ENCODE peak calls at places on chromosomes 5 and 9, in seven cellular contexts. One of them, this sample, is unnamed.

GRCh38 chr5:169164481-169164925 is 136.4 kb downstream of the SLIT3 start:
- DNase-seq in GM12892: no peak
- DNase-seq in SK-N-SH: no peak
- DNase-seq in HepG2: no peak
- DNase-seq in H1: peak; percentile 33
- DNase-seq in K562: no peak
- DNase-seq in GM12878: no peak
- DNase-seq in this sample: no peak

GRCh38 chr5:58683567-58683966 is 100.7 kb downstream of the RAB3C start:
- DNase-seq in GM12892: no peak
- DNase-seq in SK-N-SH: no peak
- DNase-seq in HepG2: no peak
- DNase-seq in H1: no peak
- DNase-seq in K562: no peak
- DNase-seq in GM12878: no peak
- DNase-seq in this sample: no peak

GRCh38 chr5:1338196-1338490 is 6.8 kb downstream of the CLPTM1L start:
- DNase-seq in GM12892: no peak
- DNase-seq in SK-N-SH: no peak
- DNase-seq in HepG2: no peak
- DNase-seq in H1: no peak
- DNase-seq in K562: no peak
- DNase-seq in GM12878: no peak
- DNase-seq in this sample: no peak

GRCh38 chr5:109703827-109704226 is 14.1 kb downstream of the MAN2A1 start:
- DNase-seq in GM12892: no peak
- DNase-seq in SK-N-SH: peak; percentile 10
- DNase-seq in HepG2: no peak
- DNase-seq in H1: no peak
- DNase-seq in K562: peak; percentile 83
- DNase-seq in GM12878: no peak
- DNase-seq in this sample: no peak

GRCh38 chr5:3310551-3311340 is 284.9 kb upstream of the IRX1 start:
- DNase-seq in GM12892: no peak
- DNase-seq in SK-N-SH: no peak
- DNase-seq in HepG2: peak; percentile 2
- DNase-seq in H1: no peak
- DNase-seq in K562: no peak
- DNase-seq in GM12878: no peak
- DNase-seq in this sample: no peak

GRCh38 chr5:33537240-33537639 is 96.5 kb downstream of the TARS1 start:
- DNase-seq in GM12892: no peak
- DNase-seq in SK-N-SH: no peak
- DNase-seq in HepG2: no peak
- DNase-seq in H1: no peak
- DNase-seq in K562: no peak
- DNase-seq in GM12878: no peak
- DNase-seq in this sample: no peak

GRCh38 chr9:107637421-107638420 is 148.2 kb upstream of the KLF4 start:
- DNase-seq in GM12892: peak; percentile 33
- DNase-seq in SK-N-SH: peak; percentile 57
- DNase-seq in HepG2: no peak
- DNase-seq in H1: no peak
- DNase-seq in K562: no peak
- DNase-seq in GM12878: no peak
- DNase-seq in this sample: no peak

GRCh38 chr5:112733586-112733985 is 4.1 kb upstream of the APC start:
- DNase-seq in GM12892: no peak
- DNase-seq in SK-N-SH: no peak
- DNase-seq in HepG2: no peak
- DNase-seq in H1: no peak
- DNase-seq in K562: no peak
- DNase-seq in GM12878: no peak
- DNase-seq in this sample: no peak

GRCh38 chr5:6765612-6766525 is 52.6 kb downstream of the TENT4A start:
- DNase-seq in GM12892: peak; percentile 78
- DNase-seq in SK-N-SH: peak; percentile 88
- DNase-seq in HepG2: peak; percentile 43
- DNase-seq in H1: peak; percentile 77
- DNase-seq in K562: peak; percentile 85
- DNase-seq in GM12878: peak; percentile 31
- DNase-seq in this sample: peak; percentile 76

GRCh38 chr9:133830310-133830709 is 92.2 kb upstream of the SARDH start:
- DNase-seq in GM12892: no peak
- DNase-seq in SK-N-SH: no peak
- DNase-seq in HepG2: no peak
- DNase-seq in H1: no peak
- DNase-seq in K562: no peak
- DNase-seq in GM12878: no peak
- DNase-seq in this sample: no peak
- TF ChIP-seq TAF1 in GM12892: no peak
- TF ChIP-seq TAF1 in SK-N-SH: no peak
- TF ChIP-seq TAF1 in HepG2: no peak
- TF ChIP-seq TAF1 in H1: no peak
- TF ChIP-seq TAF1 in K562: no peak
- TF ChIP-seq TAF1 in GM12878: no peak
- TF ChIP-seq TAF1 in this sample: no peak

DNA sequence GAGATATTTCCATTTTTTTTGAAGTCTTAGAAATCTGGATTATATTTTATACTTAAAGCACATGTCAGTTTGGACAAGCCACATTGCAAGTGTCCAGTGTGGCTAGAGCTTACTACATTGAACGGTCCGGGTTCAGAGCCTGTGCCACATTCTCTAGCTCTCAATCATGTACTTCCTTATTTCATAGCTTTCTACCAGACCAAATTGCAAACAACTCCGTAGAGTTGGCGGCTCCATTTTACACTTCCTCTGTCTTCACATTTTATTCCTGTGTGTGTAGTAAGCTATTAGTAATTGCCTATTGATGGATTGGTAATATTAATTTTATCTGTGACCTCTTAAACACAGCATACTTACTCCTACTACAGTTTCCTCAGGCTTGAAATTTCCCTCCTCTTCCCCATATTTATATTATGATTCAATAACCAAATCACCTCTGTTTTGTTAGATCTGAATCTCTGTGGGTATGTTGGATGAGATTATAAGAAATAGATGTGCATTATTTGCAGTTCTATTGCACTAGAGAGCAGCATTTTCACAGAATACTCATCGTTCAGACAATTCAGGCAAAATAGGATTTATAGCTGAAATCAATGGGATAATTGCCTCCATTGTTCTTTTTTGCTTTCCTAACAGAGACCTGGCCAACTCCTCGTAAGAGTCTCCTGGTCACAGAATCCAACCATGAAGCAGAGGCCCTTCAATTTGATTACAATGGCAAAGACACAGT is 29.0 kb upstream of the C9orf72 start:
- DNase-seq in GM12892: no peak
- DNase-seq in SK-N-SH: no peak
- DNase-seq in HepG2: no peak
- DNase-seq in H1: no peak
- DNase-seq in K562: no peak
- DNase-seq in GM12878: no peak
- DNase-seq in this sample: no peak
- TF ChIP-seq TAF1 in GM12892: no peak
- TF ChIP-seq TAF1 in SK-N-SH: no peak
- TF ChIP-seq TAF1 in HepG2: no peak
- TF ChIP-seq TAF1 in H1: no peak
- TF ChIP-seq TAF1 in K562: no peak
- TF ChIP-seq TAF1 in GM12878: no peak
- TF ChIP-seq TAF1 in this sample: no peak

GRCh38 chr5:64769856-64770255 is 1.1 kb downstream of the CWC27 start:
- DNase-seq in GM12892: no peak
- DNase-seq in SK-N-SH: no peak
- DNase-seq in HepG2: no peak
- DNase-seq in H1: no peak
- DNase-seq in K562: no peak
- DNase-seq in GM12878: no peak
- DNase-seq in this sample: no peak

GRCh38 chr5:64768358-64769312 is at the start of the genes CWC27 and SREK1IP1:
- DNase-seq in GM12892: peak; percentile 36
- DNase-seq in SK-N-SH: peak; percentile 75
- DNase-seq in HepG2: peak; percentile 87
- DNase-seq in H1: peak; percentile 69
- DNase-seq in K562: peak; percentile 65
- DNase-seq in GM12878: peak; percentile 79
- DNase-seq in this sample: peak; percentile 51

GRCh38 chr5:64766105-64766504 is 2.4 kb downstream of the SREK1IP1 start:
- DNase-seq in GM12892: no peak
- DNase-seq in SK-N-SH: no peak
- DNase-seq in HepG2: peak; percentile 30
- DNase-seq in H1: no peak
- DNase-seq in K562: peak; percentile 12
- DNase-seq in GM12878: no peak
- DNase-seq in this sample: no peak

GRCh38 chr5:64766934-64767333 is 1.6 kb downstream of the SREK1IP1 start:
- DNase-seq in GM12892: no peak
- DNase-seq in SK-N-SH: no peak
- DNase-seq in HepG2: no peak
- DNase-seq in H1: no peak
- DNase-seq in K562: no peak
- DNase-seq in GM12878: no peak
- DNase-seq in this sample: no peak

DNA sequence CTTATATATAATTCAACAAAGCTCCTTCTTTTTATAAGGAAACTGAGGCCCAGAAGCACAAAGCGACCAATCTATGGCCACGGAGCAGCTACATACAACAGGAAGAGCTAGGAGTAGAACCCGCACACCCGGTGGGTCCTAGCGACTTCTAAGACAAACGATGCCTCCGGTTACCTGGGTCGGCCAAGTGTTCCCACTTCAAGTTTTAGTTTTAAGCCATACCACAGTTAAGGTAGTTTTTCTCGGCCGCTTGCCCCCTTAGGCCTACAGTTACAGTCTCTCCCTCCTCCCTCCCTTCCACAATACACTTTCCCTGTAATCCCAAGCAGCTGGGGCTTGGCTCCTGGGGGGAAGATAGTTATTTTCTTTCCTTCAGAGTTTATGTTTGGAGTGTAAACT is 533 bp downstream of the SREK1IP1 start:
- DNase-seq in GM12892: no peak
- DNase-seq in SK-N-SH: no peak
- DNase-seq in HepG2: peak; percentile 3
- DNase-seq in H1: no peak
- DNase-seq in K562: peak; percentile 14
- DNase-seq in GM12878: no peak
- DNase-seq in this sample: no peak
- TF ChIP-seq TAF1 in GM12892: no peak
- TF ChIP-seq TAF1 in SK-N-SH: no peak
- TF ChIP-seq TAF1 in HepG2: no peak
- TF ChIP-seq TAF1 in H1: no peak
- TF ChIP-seq TAF1 in K562: no peak
- TF ChIP-seq TAF1 in GM12878: no peak
- TF ChIP-seq TAF1 in this sample: no peak

GRCh38 chr5:158619083-158619788 is 480.5 kb downstream of the EBF1 start:
- DNase-seq in GM12892: no peak
- DNase-seq in SK-N-SH: no peak
- DNase-seq in HepG2: peak; percentile 41
- DNase-seq in H1: no peak
- DNase-seq in K562: no peak
- DNase-seq in GM12878: no peak
- DNase-seq in this sample: no peak
- TF ChIP-seq TAF1 in GM12892: no peak
- TF ChIP-seq TAF1 in SK-N-SH: no peak
- TF ChIP-seq TAF1 in HepG2: no peak
- TF ChIP-seq TAF1 in H1: no peak
- TF ChIP-seq TAF1 in K562: no peak
- TF ChIP-seq TAF1 in GM12878: no peak
- TF ChIP-seq TAF1 in this sample: no peak